ENCODE peak calls at places on chromosomes 2 and 18, in eight cellular contexts. C is dorsolateral prefrontal cortex; U is astrocyte; B is hepatocyte; S is GM23248; I is CD8-positive, alpha-beta memory T cell; T is A549; N is effector memory CD4-positive, alpha-beta T cell. O is an unnamed sample.

GRCh38 chr2:71800106-71800809 is 346.9 kb downstream of the DYSF start:
- DNase-seq in C (no peak), U (no peak), B (no peak), S (no peak), I (no peak), T (no peak), N (no peak), O (no peak)

GRCh38 chr2:230161180-230161579 is 58.6 kb downstream of the SP110 start:
- DNase-seq in C (no peak), U (no peak), B (no peak), S (peak), I (no peak), T (no peak), N (no peak), O (no peak)

GRCh38 chr2:216688731-216689360 is 6.5 kb downstream of the IGFBP5 start:
- DNase-seq in C (no peak), U (no peak), B (no peak), S (no peak), I (no peak), T (no peak), N (no peak), O (no peak)

GRCh38 chr2:147082850-147083522 is 761.8 kb upstream of the ACVR2A start:
- DNase-seq in C (peak), U (peak), B (peak), S (peak), I (peak), T (peak), N (peak), O (peak)

GRCh38 chr2:179898873-179899272 is 37.5 kb upstream of the ZNF385B start:
- DNase-seq in C (no peak), U (peak), B (peak), S (peak), I (no peak), T (peak), N (no peak), O (no peak)

GRCh38 chr18:32299489-32299888 is 109.7 kb downstream of the MEP1B start:
- DNase-seq in C (no peak), U (no peak), B (no peak), S (no peak), I (no peak), T (no peak), N (no peak), O (no peak)

GRCh38 chr2:134041877-134042276 is 212.0 kb upstream of the MGAT5 start:
- DNase-seq in C (no peak), U (no peak), B (no peak), S (no peak), I (no peak), T (no peak), N (no peak), O (no peak)

GRCh38 chr2:10413488-10413887 is 34.6 kb downstream of the ODC1 start:
- DNase-seq in C (no peak), U (no peak), B (no peak), S (no peak), I (no peak), T (no peak), N (no peak), O (no peak)

GRCh38 chr18:36349552-36349951 is 52.0 kb downstream of the FHOD3 start:
- DNase-seq in C (no peak), U (no peak), B (peak), S (peak), I (no peak), T (peak), N (no peak), O (no peak)

GRCh38 chr2:127392133-127392827 is 4.5 kb upstream of the MAP3K2 start:
- DNase-seq in C (no peak), U (peak), B (no peak), S (peak), I (no peak), T (no peak), N (no peak), O (no peak)

GRCh38 chr18:58392336-58393000 is 236.4 kb downstream of the ALPK2 start:
- DNase-seq in C (no peak), U (peak), B (peak), S (peak), I (no peak), T (no peak), N (no peak), O (no peak)

GRCh38 chr2:45675130-45675812 is 23.8 kb downstream of the PRKCE start:
- DNase-seq in C (no peak), U (no peak), B (peak), S (peak), I (no peak), T (no peak), N (no peak), O (peak)

GRCh38 chr2:27133195-27133875 is 1.1 kb downstream of the PREB start:
- DNase-seq in C (no peak), U (no peak), B (no peak), S (peak), I (no peak), T (no peak), N (no peak), O (no peak)

GRCh38 chr2:161571051-161571429 is 53.2 kb upstream of the SLC4A10 start:
- DNase-seq in C (no peak), U (no peak), B (no peak), S (no peak), I (no peak), T (no peak), N (no peak), O (no peak)

GRCh38 chr2:176161817-176162626 is 4.9 kb downstream of the HOXD3 start:
- DNase-seq in C (no peak), U (peak), B (no peak), S (peak), I (no peak), T (no peak), N (no peak), O (no peak)

GRCh38 chr18:48017625-48018024 is 87.2 kb upstream of the SMAD2 start:
- DNase-seq in C (no peak), U (no peak), B (no peak), S (peak), I (no peak), T (no peak), N (no peak), O (no peak)

GRCh38 chr2:10382313-10383061 is 65.6 kb downstream of the ODC1 start:
- DNase-seq in C (no peak), U (no peak), B (no peak), S (no peak), I (peak), T (no peak), N (peak), O (no peak)

GRCh38 chr18:50507120-50507590 is 52.7 kb upstream of the MAPK4 start:
- DNase-seq in C (peak), U (no peak), B (peak), S (peak), I (no peak), T (peak), N (no peak), O (no peak)

GRCh38 chr2:94997981-94998920 is 27.3 kb upstream of the MAL start:
- DNase-seq in C (no peak), U (no peak), B (no peak), S (no peak), I (no peak), T (no peak), N (no peak), O (peak)

GRCh38 chr2:1233280-1233679 is 180.0 kb upstream of the TPO start:
- DNase-seq in C (no peak), U (no peak), B (no peak), S (no peak), I (no peak), T (no peak), N (no peak), O (no peak)

GRCh38 chr2:237701033-237701858 is 73.9 kb downstream of the LRRFIP1 start:
- DNase-seq in C (no peak), U (no peak), B (no peak), S (no peak), I (no peak), T (no peak), N (no peak), O (no peak)

GRCh38 chr2:204950695-204951094 is 405.4 kb downstream of the PARD3B start:
- DNase-seq in C (no peak), U (peak), B (no peak), S (peak), I (no peak), T (no peak), N (no peak), O (no peak)

GRCh38 chr2:68465081-68465916 is 1.8 kb downstream of the FBXO48 start:
- DNase-seq in C (no peak), U (no peak), B (no peak), S (peak), I (peak), T (no peak), N (peak), O (no peak)

GRCh38 chr2:63049291-63050185 is 1.1 kb upstream of the OTX1 start:
- DNase-seq in C (no peak), U (peak), B (peak), S (peak), I (no peak), T (peak), N (no peak), O (no peak)
- H3K27ac ChIP-seq in C (peak), U (peak), B (no peak), S (no peak), I (no peak), T (peak), N (no peak), O (no peak)

DNA sequence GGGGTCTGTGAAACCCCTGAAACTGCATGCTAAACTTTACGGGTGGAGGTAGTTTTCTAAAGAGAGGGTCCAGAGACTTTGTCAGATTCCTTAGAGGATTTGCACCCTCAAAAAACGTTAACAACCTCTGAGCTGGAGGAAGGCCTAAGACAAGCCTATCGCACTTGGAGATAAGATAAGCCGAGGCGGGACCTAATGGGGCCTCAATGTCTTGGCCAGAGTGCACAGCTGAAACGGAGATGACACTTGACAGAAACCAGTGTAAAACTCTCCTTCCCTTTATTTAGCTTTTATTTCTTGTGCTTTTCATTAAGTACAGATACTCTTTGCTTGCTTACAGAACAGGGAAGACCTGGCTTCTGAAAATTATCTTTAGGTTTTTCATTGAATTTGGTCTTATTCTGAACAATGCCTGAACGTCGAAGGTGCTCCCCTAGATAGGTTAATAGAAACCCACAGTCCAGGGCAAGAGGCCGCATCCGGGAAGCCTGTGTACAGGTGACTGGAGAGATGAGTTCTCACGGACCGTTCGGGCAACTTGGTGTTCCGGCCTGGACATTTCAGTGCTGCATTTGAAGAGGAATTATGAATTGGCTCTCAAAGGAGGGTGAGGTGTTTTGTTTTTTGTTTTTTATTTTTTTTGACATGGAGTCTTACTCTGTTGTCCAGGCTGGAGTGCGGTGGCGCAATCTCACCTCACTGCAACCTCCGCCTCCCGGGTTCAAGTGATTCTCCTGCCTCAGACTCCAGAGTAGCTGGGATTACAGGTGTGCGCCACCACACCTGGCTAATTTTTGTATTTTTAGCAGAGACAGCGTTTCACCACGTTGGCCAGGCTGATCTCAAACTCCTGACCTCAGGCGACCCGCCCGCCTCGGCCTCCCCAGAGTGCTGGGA is 49.7 kb downstream of the SH3BP4 start:
- DNase-seq in C (no peak), U (no peak), B (peak), S (no peak), I (no peak), T (no peak), N (no peak), O (no peak)
- H3K4me3 ChIP-seq in C (no peak), U (no peak), B (no peak), S (no peak), I (no peak), T (peak), N (no peak), O (no peak)

GRCh38 chr18:54004828-54005227 is 219.6 kb downstream of the MBD2 start:
- DNase-seq in C (no peak), U (no peak), B (no peak), S (peak), I (no peak), T (peak), N (no peak), O (no peak)

GRCh38 chr18:54003195-54003594 is 221.3 kb downstream of the MBD2 start:
- DNase-seq in C (no peak), U (no peak), B (no peak), S (no peak), I (no peak), T (no peak), N (no peak), O (no peak)
- H3K27ac ChIP-seq in C (no peak), U (no peak), B (no peak), S (no peak), I (no peak), T (no peak), N (no peak), O (no peak)

GRCh38 chr2:123894167-123894566 is 130.9 kb upstream of the CNTNAP5 start:
- DNase-seq in C (no peak), U (no peak), B (no peak), S (no peak), I (no peak), T (no peak), N (no peak), O (no peak)
- H3K4me3 ChIP-seq in C (no peak), U (no peak), B (no peak), S (no peak), I (no peak), T (no peak), N (no peak), O (no peak)

DNA sequence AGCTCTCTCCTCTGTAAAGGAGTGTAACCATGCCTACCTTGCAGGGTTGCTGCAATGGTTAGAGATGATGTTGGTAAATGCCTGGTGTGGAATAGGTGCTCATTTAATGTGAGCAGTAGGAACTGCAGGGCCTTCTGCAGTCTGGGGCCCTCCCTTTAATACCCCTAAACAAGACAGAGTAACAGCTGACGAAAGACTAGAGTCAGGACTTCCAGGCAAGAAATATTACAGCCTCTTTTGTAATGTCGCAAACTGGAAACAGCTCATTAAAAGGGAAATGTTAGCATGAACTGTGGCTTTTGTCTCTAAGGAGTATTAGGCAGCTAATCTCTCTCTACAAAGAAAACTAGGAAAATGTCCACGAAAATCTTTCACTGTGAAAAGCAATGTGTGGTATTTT is 26.0 kb downstream of the MARCO start:
- DNase-seq in C (no peak), U (no peak), B (no peak), S (no peak), I (no peak), T (no peak), N (no peak), O (no peak)
- H3K27ac ChIP-seq in C (no peak), U (no peak), B (no peak), S (no peak), I (no peak), T (no peak), N (no peak), O (no peak)

GRCh38 chr2:105397025-105397722 is 1.7 kb downstream of the FHL2 start:
- DNase-seq in C (no peak), U (no peak), B (no peak), S (peak), I (no peak), T (peak), N (no peak), O (no peak)

GRCh38 chr2:105393373-105394055 is 5.3 kb downstream of the FHL2 start:
- DNase-seq in C (no peak), U (peak), B (no peak), S (peak), I (no peak), T (no peak), N (no peak), O (no peak)

GRCh38 chr2:105395691-105396090 is 3.2 kb downstream of the FHL2 start:
- DNase-seq in C (peak), U (no peak), B (no peak), S (no peak), I (no peak), T (no peak), N (no peak), O (no peak)

GRCh38 chr2:105396254-105397024 is 2.4 kb downstream of the FHL2 start:
- DNase-seq in C (no peak), U (peak), B (peak), S (peak), I (no peak), T (peak), N (no peak), O (peak)

DNA sequence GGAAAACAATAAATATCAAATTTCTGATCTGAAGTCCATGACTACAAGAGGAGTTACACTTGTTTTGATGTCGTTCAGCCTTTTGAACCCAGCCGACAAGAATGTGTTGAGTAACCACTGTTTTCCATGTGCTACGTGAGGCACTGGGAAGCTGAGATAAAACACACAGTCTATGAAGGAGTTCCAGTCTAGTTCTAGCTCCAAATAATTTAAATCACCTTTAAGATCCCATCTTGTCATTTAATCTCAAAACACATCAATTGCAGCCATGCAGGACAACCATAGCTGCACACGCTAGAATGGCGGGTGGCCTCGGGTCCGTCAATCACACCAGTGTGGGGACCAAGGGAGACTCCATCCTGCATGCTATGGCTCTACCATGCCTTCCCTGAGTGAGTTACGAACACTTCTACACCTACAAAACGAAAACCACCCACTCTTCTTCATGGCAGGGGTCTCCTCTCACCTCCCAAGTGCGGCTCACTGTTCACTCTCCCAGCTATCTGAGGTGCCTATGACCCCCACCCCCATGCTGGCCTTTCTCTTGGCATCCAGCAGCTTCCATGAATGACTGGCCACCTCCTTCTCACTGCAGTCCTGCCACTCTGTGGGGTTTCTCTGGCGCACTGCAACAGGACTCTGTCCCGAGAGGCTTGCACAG is 3.8 kb downstream of the FHL2 start:
- DNase-seq in C (no peak), U (peak), B (no peak), S (peak), I (no peak), T (no peak), N (no peak), O (no peak)
- H3K4me3 ChIP-seq in C (peak), U (peak), B (no peak), S (peak), I (no peak), T (no peak), N (no peak), O (peak)

GRCh38 chr2:233832869-233833812 is 21.2 kb downstream of the HJURP start:
- DNase-seq in C (no peak), U (peak), B (peak), S (peak), I (no peak), T (peak), N (no peak), O (no peak)

GRCh38 chr2:233832414-233832813 is 21.9 kb downstream of the HJURP start:
- DNase-seq in C (no peak), U (peak), B (no peak), S (peak), I (no peak), T (no peak), N (no peak), O (no peak)

GRCh38 chr2:233830111-233830760 is 24.1 kb downstream of the HJURP start:
- DNase-seq in C (peak), U (no peak), B (no peak), S (no peak), I (no peak), T (no peak), N (no peak), O (no peak)

GRCh38 chr2:233831011-233831721 is 23.2 kb downstream of the HJURP start:
- DNase-seq in C (no peak), U (no peak), B (no peak), S (no peak), I (no peak), T (no peak), N (no peak), O (no peak)

GRCh38 chr2:233831861-233832260 is 22.5 kb downstream of the HJURP start:
- DNase-seq in C (no peak), U (no peak), B (no peak), S (no peak), I (no peak), T (no peak), N (no peak), O (no peak)
- H3K27ac ChIP-seq in C (no peak), U (no peak), B (no peak), S (no peak), I (no peak), T (peak), N (no peak), O (peak)

DNA sequence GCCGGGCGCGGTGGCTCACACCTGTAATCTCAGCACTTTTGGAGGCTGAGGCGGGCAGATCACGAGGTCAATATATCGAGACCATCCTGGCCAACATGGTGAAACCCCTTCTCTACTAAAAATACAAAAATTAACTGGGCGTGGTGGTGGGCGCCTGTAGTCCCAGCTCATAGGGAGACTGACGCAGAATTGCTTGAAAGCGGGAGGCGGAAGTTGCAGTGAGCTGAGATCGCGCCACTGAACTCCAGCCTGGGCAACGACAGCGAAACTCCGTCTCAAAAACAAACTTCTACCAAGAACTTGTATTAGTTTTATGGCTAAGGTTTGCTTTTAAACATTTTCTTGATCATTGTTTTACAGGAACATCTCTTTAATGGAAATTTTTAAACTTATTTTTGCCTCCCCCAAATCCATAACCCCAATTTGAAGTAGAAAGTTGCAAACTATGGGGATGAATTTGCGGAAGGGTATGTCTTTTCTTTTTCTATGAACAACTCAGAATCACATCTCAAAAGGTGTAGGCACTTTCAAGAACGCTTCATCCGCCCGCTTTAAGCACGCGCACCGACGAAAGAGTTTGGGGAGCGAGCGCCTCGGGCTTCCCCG is 46.8 kb upstream of the PTMA start:
- DNase-seq in C (no peak), U (no peak), B (no peak), S (no peak), I (no peak), T (no peak), N (no peak), O (no peak)
- H3K4me3 ChIP-seq in C (peak), U (peak), B (no peak), S (peak), I (peak), T (peak), N (peak), O (peak)